ENCODE peak calls at places on chromosomes 12 and 14, in seven cellular contexts. V is SK-N-SH, K is GM12878, A is H1, L is HCT116, U is K562, E is HepG2. Y is an unnamed sample.
A peak's percentile ranks its signal among the peaks of the same experiment; 100 is the strongest.

GRCh38 chr14:73780391-73780790 is 66.2 kb upstream of the PNMA1 start:
- DNase-seq in V (no peak), K (no peak), A (no peak), L (no peak), U (no peak), E (no peak), Y (no peak)

GRCh38 chr12:19846561-19846960 is 407.3 kb downstream of the AEBP2 start:
- DNase-seq in V (no peak), K (no peak), A (no peak), L (no peak), U (no peak), E (no peak), Y (no peak)

GRCh38 chr12:57235012-57235727 is 5.7 kb downstream of the SHMT2 start:
- DNase-seq in V (peak; percentile 63), K (no peak), A (peak; percentile 65), L (no peak), U (peak; percentile 69), E (peak; percentile 63), Y (no peak)

GRCh38 chr14:55731881-55732498 is 152.0 kb downstream of the KTN1 start:
- DNase-seq in V (no peak), K (no peak), A (peak; percentile 81), L (peak; percentile 12), U (peak; percentile 9), E (peak; percentile 16), Y (no peak)

GRCh38 chr12:109130755-109131521 is 14.6 kb downstream of the ACACB start:
- DNase-seq in V (peak; percentile 27), K (no peak), A (no peak), L (peak; percentile 10), U (no peak), E (no peak), Y (no peak)

GRCh38 chr14:62077676-62078261 is 315.5 kb downstream of the SNAPC1 start:
- DNase-seq in V (no peak), K (peak; percentile 41), A (no peak), L (no peak), U (no peak), E (no peak), Y (no peak)

GRCh38 chr12:65798903-65799302 is 25.4 kb upstream of the HMGA2 start:
- DNase-seq in V (no peak), K (no peak), A (no peak), L (no peak), U (no peak), E (no peak), Y (no peak)

GRCh38 chr14:95510804-95511203 is 5.6 kb downstream of the SYNE3 start:
- DNase-seq in V (no peak), K (no peak), A (no peak), L (no peak), U (no peak), E (no peak), Y (no peak)

GRCh38 chr12:943051-943450 is 6.4 kb downstream of the RAD52 start:
- DNase-seq in V (no peak), K (no peak), A (no peak), L (no peak), U (no peak), E (no peak), Y (no peak)

GRCh38 chr12:117032593-117033381 is 66.4 kb downstream of the TESC start:
- DNase-seq in V (no peak), K (no peak), A (no peak), L (no peak), U (no peak), E (no peak), Y (no peak)

GRCh38 chr14:50085570-50086315 is 30.6 kb downstream of the VCPKMT start:
- DNase-seq in V (no peak), K (peak; percentile 95), A (no peak), L (no peak), U (no peak), E (no peak), Y (no peak)

GRCh38 chr12:104291867-104292524 is 11.5 kb upstream of the EID3 start:
- DNase-seq in V (no peak), K (no peak), A (no peak), L (no peak), U (no peak), E (no peak), Y (peak; percentile 54)

GRCh38 chr12:49750027-49750977 is 8.9 kb downstream of the TMBIM6 start:
- DNase-seq in V (no peak), K (peak; percentile 36), A (no peak), L (peak; percentile 54), U (no peak), E (peak; percentile 31), Y (no peak)

GRCh38 chr14:85531594-85532391 is 1.8 kb downstream of the FLRT2 start:
- DNase-seq in V (peak; percentile 21), K (no peak), A (peak; percentile 72), L (no peak), U (no peak), E (no peak), Y (no peak)

GRCh38 chr12:91332305-91332704 is 149.7 kb upstream of the DCN start:
- DNase-seq in V (no peak), K (no peak), A (no peak), L (no peak), U (no peak), E (no peak), Y (no peak)

GRCh38 chr14:55514819-55515470 is 65.1 kb upstream of the KTN1 start:
- DNase-seq in V (no peak), K (no peak), A (no peak), L (peak; percentile 16), U (no peak), E (no peak), Y (no peak)

GRCh38 chr12:92942905-92943304 is 13.8 kb upstream of the EEA1 start:
- DNase-seq in V (no peak), K (no peak), A (no peak), L (no peak), U (no peak), E (no peak), Y (no peak)

GRCh38 chr12:59408431-59408830 is 187.4 kb upstream of the SLC16A7 start:
- DNase-seq in V (no peak), K (no peak), A (no peak), L (no peak), U (no peak), E (no peak), Y (no peak)

GRCh38 chr12:39103552-39104165 is 198.3 kb upstream of the CPNE8 start:
- DNase-seq in V (peak; percentile 67), K (peak; percentile 15), A (no peak), L (peak; percentile 70), U (peak; percentile 54), E (peak; percentile 59), Y (peak; percentile 64)

GRCh38 chr12:124564232-124564958 is 3.0 kb downstream of the NCOR2 start:
- DNase-seq in V (no peak), K (no peak), A (no peak), L (no peak), U (peak; percentile 38), E (no peak), Y (no peak)

GRCh38 chr12:94795520-94795919 is 145.2 kb upstream of the TMCC3 start:
- DNase-seq in V (no peak), K (no peak), A (no peak), L (peak; percentile 63), U (no peak), E (no peak), Y (peak; percentile 71)

GRCh38 chr14:51628230-51628629 is 23.5 kb upstream of the FRMD6 start:
- DNase-seq in V (no peak), K (no peak), A (no peak), L (no peak), U (no peak), E (no peak), Y (no peak)

GRCh38 chr14:99415496-99416281 is 65.0 kb downstream of the SETD3 start:
- DNase-seq in V (peak; percentile 77), K (peak; percentile 55), A (no peak), L (peak; percentile 69), U (peak; percentile 57), E (peak; percentile 82), Y (peak; percentile 69)

GRCh38 chr14:61698216-61698980 is 3.1 kb downstream of the HIF1A start:
- DNase-seq in V (no peak), K (no peak), A (no peak), L (no peak), U (peak; percentile 5), E (no peak), Y (no peak)

GRCh38 chr14:64646103-64646502 is 58.1 kb upstream of the PLEKHG3 start:
- DNase-seq in V (no peak), K (no peak), A (no peak), L (no peak), U (no peak), E (no peak), Y (no peak)

GRCh38 chr14:21041676-21042433 is at the start of gene RNASE7:
- DNase-seq in V (no peak), K (no peak), A (no peak), L (no peak), U (no peak), E (no peak), Y (no peak)

GRCh38 chr12:32761716-32762115 is 6.0 kb upstream of the YARS2 start:
- DNase-seq in V (no peak), K (no peak), A (no peak), L (no peak), U (no peak), E (no peak), Y (no peak)

GRCh38 chr12:48717252-48717695 is 767 bp upstream of the CCNT1 start:
- DNase-seq in V (no peak), K (peak; percentile 9), A (no peak), L (no peak), U (no peak), E (no peak), Y (no peak)

GRCh38 chr12:68223067-68223747 is 2.4 kb downstream of the IL26 start:
- DNase-seq in V (peak; percentile 61), K (peak; percentile 71), A (peak; percentile 77), L (peak; percentile 76), U (peak; percentile 79), E (peak; percentile 71), Y (peak; percentile 89)
- TF ChIP-seq YY1 in V (no peak), K (peak; percentile 75), A (peak; percentile 24), L (no peak), U (no peak), E (no peak), Y (no peak)

GRCh38 chr12:68631177-68631576 is 20.5 kb downstream of the RAP1B start:
- DNase-seq in V (no peak), K (no peak), A (no peak), L (no peak), U (no peak), E (no peak), Y (no peak)
- H3K4me1 ChIP-seq in V (no peaks in the 10 kb centered on the region), K (peaks cover 54% of the 10 kb centered on the region), A (no peaks in the 10 kb centered on the region), L (no peaks in the 10 kb centered on the region), U (no peaks in the 10 kb centered on the region), E (peaks cover 10% of the 10 kb centered on the region), Y (no peaks in the 10 kb centered on the region)

GRCh38 chr12:52278530-52278929 is 4.1 kb downstream of the KRT86 start:
- DNase-seq in V (no peak), K (no peak), A (no peak), L (no peak), U (no peak), E (no peak), Y (no peak)
- H3K9ac ChIP-seq in V (peak overlapping the region; percentile 71), K (no peak overlapping the region), A (no peak overlapping the region), L (peak overlapping the region; percentile 69), U (no peak overlapping the region), E (no peak overlapping the region), Y (peak overlapping the region; percentile 28)

DNA sequence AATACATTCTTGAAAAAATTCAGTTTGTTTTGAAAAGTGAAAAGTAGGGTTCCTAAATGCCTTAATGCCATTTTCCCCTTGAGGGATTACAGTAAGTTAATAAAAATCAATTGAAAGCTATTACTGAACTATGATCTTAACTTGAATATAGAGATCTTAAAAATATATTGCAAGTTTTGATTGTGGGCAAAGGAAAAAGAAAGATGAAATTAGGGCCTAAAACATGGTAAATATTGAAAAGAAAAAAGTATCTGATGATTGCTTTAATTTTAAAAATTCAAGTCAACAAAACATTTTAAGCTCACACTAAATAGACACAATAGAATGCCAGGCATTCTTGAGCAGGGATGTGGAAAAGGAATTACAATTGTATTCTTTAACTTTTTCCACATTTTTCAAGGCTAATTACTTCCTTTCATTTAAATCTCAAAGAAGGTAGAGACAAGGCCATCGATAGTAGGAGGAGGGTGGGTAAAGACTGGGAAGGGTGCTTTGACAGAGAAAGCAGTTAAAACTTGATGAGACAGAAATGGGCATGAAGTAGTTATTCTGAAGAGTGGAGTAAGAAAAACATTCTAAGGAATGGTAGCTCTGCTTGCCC is 294.4 kb downstream of the NELL2 start:
- DNase-seq in V (no peak), K (no peak), A (no peak), L (no peak), U (no peak), E (no peak), Y (peak; percentile 72)
- TF ChIP-seq YY1 in V (no peak), K (no peak), A (no peak), L (no peak), U (no peak), E (no peak), Y (no peak)

Y was measured in NT2/D1.